ENCODE peak calls at places on chromosomes 5 and 9, in ten cellular contexts. N is psoas muscle, X is spleen, R is right lobe of liver, Y is right atrium auricular region, J is pancreas, B is upper lobe of right lung, M is mucosa of descending colon, F is tibial nerve, T is HepG2. P is an unnamed sample. For H3K4me1, the result is how much of the 10 kb centered on the place peaks cover.

GRCh38 chr5:6489786-6490185 is 41.1 kb downstream of the UBE2QL1 start:
- DNase-seq in X (no peak), B (no peak), T (no peak), F (no peak), M (no peak), R (no peak), J (no peak), N (no peak), Y (no peak), P (no peak)

GRCh38 chr9:128175102-128175563 is 15.1 kb downstream of the BBLN start:
- DNase-seq in Y (no peak), T (no peak), N (no peak), B (no peak), F (no peak), X (no peak), M (no peak), R (no peak), J (no peak), P (no peak)

GRCh38 chr5:52743970-52744369 is 43.7 kb upstream of the ITGA1 start:
- DNase-seq in X (no peak), B (no peak), Y (no peak), N (no peak), F (no peak), M (no peak), J (no peak), R (no peak), T (no peak), P (no peak)

GRCh38 chr9:27110181-27110580 is 1.2 kb downstream of the TEK start:
- DNase-seq in B (no peak), F (no peak), R (no peak), N (no peak), M (no peak), J (no peak), T (no peak), Y (no peak), X (no peak), P (no peak)

GRCh38 chr5:142871880-142872200 is 101.7 kb downstream of the ARHGAP26 start:
- DNase-seq in M (no peak), F (no peak), R (no peak), J (no peak), B (peak), X (peak), N (peak), Y (no peak), T (no peak), P (no peak)

GRCh38 chr5:77851229-77852067 is 75.3 kb upstream of the TBCA start:
- DNase-seq in R (peak), T (no peak), M (peak), F (no peak), B (no peak), Y (no peak), J (peak), X (peak), N (peak), P (no peak)

GRCh38 chr5:80216096-80216495 is 39.8 kb downstream of the SERINC5 start:
- DNase-seq in B (no peak), F (no peak), Y (no peak), X (no peak), J (no peak), N (no peak), T (no peak), M (no peak), R (no peak), P (no peak)

GRCh38 chr5:173825215-173825865 is 62.8 kb upstream of the CPEB4 start:
- DNase-seq in M (no peak), T (peak), N (peak), F (no peak), Y (no peak), X (no peak), J (no peak), R (no peak), B (no peak), P (no peak)

GRCh38 chr9:112867275-112867991 is 23.2 kb downstream of the SLC46A2 start:
- DNase-seq in Y (no peak), N (no peak), R (no peak), F (no peak), B (no peak), M (no peak), X (no peak), J (no peak), T (peak), P (no peak)

GRCh38 chr5:9173281-9174048 is 372.4 kb downstream of the SEMA5A start:
- DNase-seq in R (no peak), F (no peak), J (no peak), Y (no peak), T (no peak), X (no peak), N (no peak), B (no peak), M (no peak), P (no peak)

GRCh38 chr5:154849261-154849660 is 1.1 kb downstream of the FAXDC2 start:
- DNase-seq in B (no peak), N (no peak), X (no peak), J (no peak), T (no peak), R (no peak), F (no peak), Y (no peak), M (no peak), P (no peak)

GRCh38 chr5:99258819-99259218 is 330.0 kb upstream of the CHD1 start:
- DNase-seq in Y (no peak), M (no peak), R (no peak), T (no peak), N (no peak), F (no peak), B (no peak), X (no peak), J (no peak), P (no peak)

GRCh38 chr9:126612813-126613641 is 701 bp upstream of the LMX1B start:
- DNase-seq in Y (no peak), M (no peak), F (no peak), X (no peak), T (no peak), R (peak), B (peak), J (no peak), N (no peak), P (no peak)

GRCh38 chr9:3205421-3206095 is 320.2 kb downstream of the RFX3 start:
- DNase-seq in F (no peak), J (no peak), N (no peak), Y (no peak), M (no peak), T (no peak), B (no peak), X (no peak), R (no peak), P (no peak)

GRCh38 chr5:175321927-175322532 is 122.0 kb downstream of the DRD1 start:
- DNase-seq in T (peak), Y (no peak), B (no peak), F (no peak), X (no peak), N (no peak), M (no peak), J (peak), R (no peak), P (no peak)

GRCh38 chr5:154573011-154573410 is 95.0 kb upstream of the HAND1 start:
- DNase-seq in R (no peak), B (no peak), X (no peak), F (no peak), T (no peak), N (no peak), Y (no peak), M (no peak), J (no peak), P (no peak)

GRCh38 chr5:172113036-172113435 is 75.0 kb downstream of the STK10 start:
- DNase-seq in T (no peak), F (no peak), B (no peak), Y (no peak), J (no peak), X (peak), M (peak), R (no peak), N (no peak), P (no peak)

GRCh38 chr9:127664324-127664677 is 42.5 kb upstream of the CFAP157 start:
- DNase-seq in F (no peak), T (no peak), B (no peak), N (no peak), M (no peak), Y (no peak), R (no peak), J (no peak), X (no peak), P (no peak)

GRCh38 chr5:79702606-79703380 is 13.2 kb downstream of the CMYA5 start:
- DNase-seq in X (no peak), B (no peak), T (peak), M (no peak), R (no peak), F (no peak), N (peak), J (no peak), Y (no peak), P (no peak)

GRCh38 chr5:74205745-74206570 is 434.6 kb downstream of the ENC1 start:
- DNase-seq in T (no peak), M (no peak), B (no peak), Y (no peak), N (no peak), R (no peak), X (no peak), J (no peak), F (no peak), P (no peak)

GRCh38 chr9:133717113-133718031 is 20.8 kb downstream of the SARDH start:
- DNase-seq in M (no peak), J (no peak), R (peak), F (no peak), B (peak), N (no peak), T (no peak), X (peak), Y (no peak), P (no peak)
- H3K4me1 ChIP-seq in M (under half), J (under half), R (under half), F (under half), B (under half), N (under half), T (under half), X (under half), Y (under half), P (under half)

GRCh38 chr9:1922026-1922425 is 93.1 kb upstream of the SMARCA2 start:
- DNase-seq in B (no peak), J (no peak), M (no peak), R (no peak), Y (no peak), T (peak), X (no peak), F (no peak), N (no peak), P (no peak)
- TF ChIP-seq CTCF in B (no peak), J (no peak), M (no peak), R (no peak), Y (no peak), T (peak), X (no peak), F (no peak), N (no peak), P (no peak)

DNA sequence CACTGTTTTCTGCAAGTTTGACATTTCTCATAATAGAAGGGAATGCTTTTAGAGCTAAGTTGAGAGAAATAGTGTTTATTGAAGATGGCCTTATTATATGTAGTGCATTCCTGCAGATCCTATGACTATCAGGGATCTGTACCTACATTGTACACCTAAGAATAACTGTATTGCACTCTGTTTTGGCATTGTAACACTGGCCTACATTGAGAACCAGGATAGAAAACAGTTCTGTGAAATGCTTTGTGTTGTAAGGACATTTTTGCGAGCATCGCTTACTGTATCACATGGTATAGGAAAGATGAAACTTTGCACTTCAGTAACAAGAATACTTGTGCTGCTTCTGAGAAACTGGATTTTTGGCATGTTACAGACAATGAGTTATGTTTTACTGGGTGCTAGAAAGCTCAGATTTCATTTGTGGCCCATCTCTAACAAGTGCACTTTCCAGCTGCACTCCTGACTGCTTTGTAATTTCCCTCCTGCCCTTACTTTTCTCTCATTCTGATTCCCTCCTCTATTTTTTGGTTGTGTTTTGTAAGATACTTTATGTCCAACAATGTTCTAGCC is 30.6 kb downstream of the C9orf85 start:
- DNase-seq in F (no peak), X (no peak), Y (no peak), M (no peak), N (no peak), B (no peak), T (no peak), R (no peak), J (no peak), P (no peak)
- H3K4me1 ChIP-seq in F (under half), X (under half), Y (under half), M (under half), N (under half), B (under half), T (under half), R (under half), J (under half), P (under half)

DNA sequence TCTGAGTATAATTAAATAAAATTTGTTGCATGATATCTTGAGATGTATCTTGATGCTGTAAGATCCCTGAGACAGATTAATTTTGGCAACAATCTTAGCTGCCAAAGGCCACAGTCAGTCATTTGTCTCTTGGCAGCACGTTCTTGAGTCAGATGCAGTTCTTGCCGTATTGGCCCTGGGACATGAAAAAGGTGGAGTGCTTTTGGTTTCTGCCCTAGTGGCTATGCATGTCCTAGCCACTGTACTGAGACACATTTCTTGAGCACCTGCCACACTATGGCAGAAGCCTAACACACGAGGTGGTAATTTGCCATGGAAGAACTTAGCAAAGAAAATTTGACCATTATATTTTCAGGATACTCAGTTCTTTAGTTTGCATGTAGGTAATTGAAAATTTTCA is 45.0 kb upstream of the PHF2 start:
- DNase-seq in J (no peak), Y (no peak), R (no peak), N (no peak), B (no peak), T (no peak), M (no peak), F (no peak), X (no peak), P (no peak)
- TF ChIP-seq CTCF in J (no peak), Y (no peak), R (no peak), N (peak), B (no peak), T (no peak), M (no peak), F (no peak), X (no peak), P (peak)

DNA sequence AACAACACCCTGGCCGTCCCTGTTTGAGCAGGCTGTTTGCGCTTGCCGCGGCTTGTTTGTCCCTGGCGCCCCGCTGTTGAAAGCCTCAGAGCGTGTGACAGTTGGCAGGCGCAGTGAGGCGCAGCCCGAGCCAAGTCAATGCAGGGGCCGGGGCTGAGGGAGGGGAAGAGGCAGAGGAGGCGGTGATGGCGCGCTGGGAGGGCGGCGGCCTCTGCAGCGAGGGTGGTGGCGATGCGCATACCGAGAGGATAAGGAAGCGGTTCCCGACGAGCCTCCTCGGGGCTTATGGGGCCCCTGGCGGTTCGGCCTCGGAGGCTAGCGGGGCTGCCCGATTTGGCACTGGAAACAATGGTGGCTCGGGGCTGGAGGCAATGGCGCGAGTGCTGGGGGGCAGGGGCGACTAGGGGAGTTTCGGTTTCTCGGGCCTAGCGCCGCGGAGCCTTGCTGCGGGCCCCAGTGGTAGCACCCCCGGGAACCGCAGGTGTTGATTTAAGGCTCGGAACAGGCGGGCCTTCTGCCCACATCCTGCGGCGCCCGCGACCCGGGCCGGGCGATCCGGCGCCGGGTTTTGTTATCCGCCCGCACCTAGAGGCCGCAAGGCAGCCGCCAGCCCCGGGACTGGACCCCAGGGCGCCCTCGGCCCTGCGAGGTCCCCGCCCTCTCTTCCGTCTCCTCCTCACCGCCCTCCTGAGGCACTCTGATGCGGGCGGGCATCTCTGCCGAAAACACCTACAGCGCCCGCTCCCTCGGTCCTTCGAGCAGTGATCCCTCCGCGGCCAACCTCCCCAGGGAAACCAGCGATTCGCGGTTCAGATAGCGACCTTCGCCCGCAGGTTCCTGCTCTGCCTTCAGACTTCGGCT is 955 bp upstream of the LNPEP start:
- DNase-seq in T (peak), J (peak), B (peak), M (peak), F (peak), R (peak), X (peak), Y (peak), N (peak), P (peak)
- H3K4me1 ChIP-seq in T (under half), J (under half), B (under half), M (under half), F (under half), R (under half), X (half or more), Y (under half), N (half or more), P (under half)

GRCh38 chr9:101580076-101580475 is 14.7 kb downstream of the PPP3R2 start:
- DNase-seq in R (no peak), T (no peak), B (no peak), J (no peak), Y (no peak), M (no peak), X (no peak), F (no peak), N (no peak), P (no peak)
- TF ChIP-seq CTCF in R (no peak), T (no peak), B (no peak), J (no peak), Y (no peak), M (no peak), X (no peak), F (no peak), N (no peak), P (no peak)

GRCh38 chr9:21334969-21335632 is at the start of gene KLHL9:
- DNase-seq in F (peak), Y (peak), B (peak), R (peak), T (peak), M (peak), X (peak), N (peak), J (peak), P (peak)
- H3K4me1 ChIP-seq in F (under half), Y (under half), B (under half), R (under half), T (under half), M (under half), X (half or more), N (under half), J (under half), P (under half)

DNA sequence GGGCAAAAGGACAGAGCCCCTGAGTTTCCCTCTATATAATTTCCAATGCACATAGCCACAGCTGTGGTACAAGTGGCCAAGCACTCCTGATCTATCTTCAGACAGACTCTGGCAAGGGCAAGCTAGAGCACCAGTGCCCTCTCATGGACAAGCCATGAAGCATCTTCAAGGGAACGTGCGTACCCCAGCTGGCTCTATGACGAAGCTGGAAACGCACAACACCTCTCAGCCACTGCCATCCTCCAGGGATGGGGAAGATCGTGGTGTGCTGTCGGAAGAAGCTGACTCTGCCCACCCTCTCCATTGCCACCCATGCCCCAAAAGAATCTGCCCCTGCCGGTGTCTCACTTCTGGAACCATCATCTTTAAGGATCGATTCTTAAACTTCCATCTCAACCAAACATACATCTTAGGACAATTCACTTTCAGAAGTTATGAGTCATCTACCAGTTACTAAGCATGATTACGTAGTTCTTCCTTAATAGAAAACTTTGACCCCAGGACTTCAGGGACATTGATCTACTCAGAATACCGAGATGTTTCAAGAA is 482.9 kb downstream of the AGTPBP1 start:
- DNase-seq in T (peak), F (peak), Y (peak), N (peak), B (no peak), J (peak), M (no peak), X (no peak), R (peak), P (peak)
- TF ChIP-seq CTCF in T (peak), F (peak), Y (peak), N (peak), B (peak), J (peak), M (peak), X (peak), R (peak), P (peak)